ENCODE peak calls at places on chromosomes 2 and 18, in ten cellular contexts. I, H, A, Y, P, D, T, J, U and Z are unnamed samples.

GRCh38 chr2:59770651-59771050 is 782.8 kb downstream of the BCL11A start:
- DNase-seq in I (no peak), H (no peak), A (no peak), Y (no peak), P (no peak), D (no peak), T (no peak), J (no peak), U (no peak), Z (no peak)

GRCh38 chr2:96523659-96524481 is 12.7 kb upstream of the ARID5A start:
- DNase-seq in I (no peak), H (no peak), A (peak), Y (no peak), P (no peak), D (no peak), T (peak), J (no peak), U (no peak), Z (no peak)

GRCh38 chr2:18803141-18803540 is 213.8 kb upstream of the NT5C1B start:
- DNase-seq in I (no peak), H (no peak), A (no peak), Y (no peak), P (no peak), D (no peak), T (no peak), J (no peak), U (no peak), Z (no peak)

GRCh38 chr2:75564026-75564688 is 3.4 kb upstream of the EVA1A start:
- DNase-seq in I (no peak), H (no peak), A (no peak), Y (no peak), P (no peak), D (no peak), T (no peak), J (no peak), U (no peak), Z (no peak)

GRCh38 chr18:46152436-46152807 is 48.2 kb downstream of the HAUS1 start:
- DNase-seq in I (peak), H (peak), A (peak), Y (no peak), P (peak), D (no peak), T (no peak), J (no peak), U (no peak), Z (no peak)

GRCh38 chr2:121810959-121811853 is 55.8 kb downstream of the TSN start:
- DNase-seq in I (peak), H (peak), A (peak), Y (peak), P (peak), D (peak), T (peak), J (no peak), U (peak), Z (no peak)

GRCh38 chr2:120828066-120828465 is 92.4 kb downstream of the GLI2 start:
- DNase-seq in I (no peak), H (no peak), A (no peak), Y (no peak), P (no peak), D (no peak), T (no peak), J (no peak), U (no peak), Z (no peak)

GRCh38 chr2:113282747-113283533 is 4.2 kb upstream of the PAX8 start:
- DNase-seq in I (no peak), H (no peak), A (peak), Y (peak), P (peak), D (peak), T (peak), J (no peak), U (no peak), Z (no peak)

GRCh38 chr2:219272351-219272750 is 6.8 kb upstream of the DNAJB2 start:
- DNase-seq in I (no peak), H (no peak), A (no peak), Y (no peak), P (no peak), D (no peak), T (no peak), J (no peak), U (no peak), Z (no peak)

GRCh38 chr2:155364766-155365165 is 666.3 kb downstream of the KCNJ3 start:
- DNase-seq in I (no peak), H (no peak), A (no peak), Y (no peak), P (no peak), D (no peak), T (no peak), J (no peak), U (no peak), Z (no peak)

GRCh38 chr18:12449040-12449814 is 41.5 kb downstream of the PRELID3A start:
- DNase-seq in I (no peak), H (no peak), A (no peak), Y (no peak), P (no peak), D (no peak), T (no peak), J (no peak), U (no peak), Z (no peak)

GRCh38 chr2:30252723-30253688 is 21.7 kb downstream of the LBH start:
- DNase-seq in I (peak), H (peak), A (peak), Y (peak), P (peak), D (no peak), T (peak), J (no peak), U (no peak), Z (no peak)

GRCh38 chr2:207975910-207976309 is 49.4 kb downstream of the PLEKHM3 start:
- DNase-seq in I (no peak), H (no peak), A (peak), Y (no peak), P (no peak), D (no peak), T (no peak), J (no peak), U (no peak), Z (no peak)

GRCh38 chr2:217326238-217327022 is 466.6 kb upstream of the TNP1 start:
- DNase-seq in I (no peak), H (no peak), A (no peak), Y (no peak), P (no peak), D (no peak), T (no peak), J (no peak), U (no peak), Z (no peak)

GRCh38 chr2:47554311-47554905 is 151.5 kb downstream of the MSH2 start:
- DNase-seq in I (no peak), H (no peak), A (no peak), Y (no peak), P (no peak), D (no peak), T (peak), J (no peak), U (no peak), Z (no peak)

GRCh38 chr18:3649559-3650426 is 199.8 kb downstream of the TGIF1 start:
- DNase-seq in I (no peak), H (peak), A (peak), Y (no peak), P (no peak), D (no peak), T (peak), J (no peak), U (no peak), Z (no peak)

GRCh38 chr18:76824754-76825153 is 2.4 kb downstream of the ZNF236 start:
- DNase-seq in I (no peak), H (no peak), A (no peak), Y (no peak), P (no peak), D (no peak), T (no peak), J (no peak), U (no peak), Z (no peak)

GRCh38 chr2:129606496-129607270 is 372.8 kb upstream of the RAB6C start:
- DNase-seq in I (no peak), H (no peak), A (no peak), Y (no peak), P (no peak), D (no peak), T (peak), J (no peak), U (no peak), Z (no peak)

GRCh38 chr2:219125225-219125885 is 35.3 kb downstream of the NHEJ1 start:
- DNase-seq in I (no peak), H (peak), A (peak), Y (peak), P (peak), D (peak), T (no peak), J (no peak), U (peak), Z (no peak)

GRCh38 chr18:36212978-36213303 is 25.6 kb downstream of the MOCOS start:
- DNase-seq in I (no peak), H (no peak), A (no peak), Y (no peak), P (no peak), D (no peak), T (no peak), J (no peak), U (peak), Z (no peak)

GRCh38 chr2:159922563-159922962 is 124.6 kb upstream of the CD302 start:
- DNase-seq in I (no peak), H (no peak), A (peak), Y (no peak), P (no peak), D (no peak), T (no peak), J (no peak), U (no peak), Z (no peak)

GRCh38 chr2:235264121-235264493 is 229.7 kb upstream of the AGAP1 start:
- DNase-seq in I (no peak), H (no peak), A (no peak), Y (no peak), P (no peak), D (no peak), T (no peak), J (no peak), U (no peak), Z (no peak)

GRCh38 chr2:240814280-240814679 is 5.7 kb downstream of the KIF1A start:
- DNase-seq in I (no peak), H (no peak), A (no peak), Y (no peak), P (no peak), D (no peak), T (peak), J (no peak), U (no peak), Z (no peak)

GRCh38 chr2:33068261-33068660 is 121.5 kb downstream of the LTBP1 start:
- DNase-seq in I (no peak), H (peak), A (peak), Y (no peak), P (no peak), D (no peak), T (no peak), J (no peak), U (no peak), Z (no peak)

GRCh38 chr2:180604077-180604476 is 376.3 kb upstream of the UBE2E3 start:
- DNase-seq in I (no peak), H (peak), A (peak), Y (peak), P (no peak), D (no peak), T (peak), J (no peak), U (no peak), Z (no peak)

GRCh38 chr2:10019174-10019971 is 24.0 kb upstream of the KLF11 start:
- DNase-seq in I (no peak), H (no peak), A (no peak), Y (no peak), P (no peak), D (no peak), T (no peak), J (no peak), U (no peak), Z (no peak)

GRCh38 chr2:176637134-176637496 is 367.9 kb downstream of the MTX2 start:
- DNase-seq in I (no peak), H (no peak), A (no peak), Y (no peak), P (no peak), D (no peak), T (no peak), J (no peak), U (no peak), Z (no peak)

GRCh38 chr2:189143930-189144329 is 35.6 kb downstream of the COL5A2 start:
- DNase-seq in I (no peak), H (peak), A (peak), Y (no peak), P (no peak), D (no peak), T (no peak), J (no peak), U (no peak), Z (no peak)

GRCh38 chr2:189175869-189176431 is 3.6 kb downstream of the COL5A2 start:
- DNase-seq in I (no peak), H (peak), A (no peak), Y (no peak), P (no peak), D (no peak), T (no peak), J (no peak), U (no peak), Z (no peak)

GRCh38 chr2:181574321-181574720 is 82.6 kb downstream of the CERKL start:
- DNase-seq in I (no peak), H (no peak), A (no peak), Y (no peak), P (no peak), D (no peak), T (peak), J (no peak), U (no peak), Z (no peak)

GRCh38 chr2:45009303-45009927 is at the start of gene SIX2:
- DNase-seq in I (peak), H (peak), A (peak), Y (peak), P (peak), D (no peak), T (peak), J (peak), U (peak), Z (peak)
- H3K4me3 ChIP-seq in I (peak), H (peak), A (peak), Y (peak), P (peak), D (peak), T (peak), J (peak), U (peak), Z (peak)

GRCh38 chr2:53035153-53035552 is 732.5 kb upstream of the CHAC2 start:
- DNase-seq in I (no peak), H (no peak), A (no peak), Y (no peak), P (no peak), D (no peak), T (no peak), J (no peak), U (no peak), Z (no peak)

GRCh38 chr2:53036196-53036595 is 731.4 kb upstream of the CHAC2 start:
- DNase-seq in I (no peak), H (no peak), A (peak), Y (no peak), P (no peak), D (no peak), T (no peak), J (no peak), U (no peak), Z (peak)

DNA sequence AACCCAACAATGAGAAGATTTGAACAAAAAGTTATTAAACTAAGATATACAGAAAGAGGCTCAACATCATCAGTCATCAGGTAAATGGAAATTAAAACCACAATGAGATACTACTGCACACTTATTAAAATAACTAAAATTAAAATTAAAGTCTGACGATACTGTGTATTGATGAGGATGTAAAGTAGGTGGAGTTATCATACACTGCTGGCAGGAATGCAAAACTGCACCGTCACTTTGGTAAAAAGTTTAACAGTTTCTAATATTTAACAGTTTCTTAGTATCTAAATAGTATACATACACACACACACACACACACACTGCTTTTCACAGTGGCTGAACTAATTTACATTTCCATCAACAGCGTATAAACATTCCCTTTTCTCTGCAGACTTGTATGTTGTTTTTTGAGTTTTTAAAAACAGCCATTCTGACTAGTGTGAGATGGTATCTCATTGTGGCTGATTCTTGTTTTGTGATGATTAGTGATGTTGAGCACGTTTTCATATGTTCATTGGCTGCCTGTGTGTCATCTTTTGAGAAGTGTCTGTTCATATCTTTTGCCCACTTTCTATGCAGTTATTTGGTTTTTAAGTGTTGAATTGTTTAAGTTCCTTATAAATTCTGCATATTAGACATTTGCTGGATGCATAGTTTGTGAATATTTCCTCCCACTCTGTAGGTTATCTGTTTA is 726.9 kb upstream of the CHAC2 start:
- DNase-seq in I (no peak), H (no peak), A (no peak), Y (no peak), P (no peak), D (no peak), T (no peak), J (no peak), U (no peak), Z (no peak)
- TF ChIP-seq CTCF in I (no peak), H (no peak), A (peak), Y (no peak), P (no peak), D (no peak), T (peak), J (no peak), U (no peak), Z (no peak)

GRCh38 chr18:9860682-9861081 is 25.1 kb upstream of the TXNDC2 start:
- DNase-seq in I (no peak), H (no peak), A (no peak), Y (no peak), P (no peak), D (no peak), T (no peak), J (no peak), U (no peak), Z (no peak)
- H3K4me3 ChIP-seq in I (no peak), H (no peak), A (no peak), Y (no peak), P (no peak), D (no peak), T (no peak), J (no peak), U (no peak), Z (no peak)

DNA sequence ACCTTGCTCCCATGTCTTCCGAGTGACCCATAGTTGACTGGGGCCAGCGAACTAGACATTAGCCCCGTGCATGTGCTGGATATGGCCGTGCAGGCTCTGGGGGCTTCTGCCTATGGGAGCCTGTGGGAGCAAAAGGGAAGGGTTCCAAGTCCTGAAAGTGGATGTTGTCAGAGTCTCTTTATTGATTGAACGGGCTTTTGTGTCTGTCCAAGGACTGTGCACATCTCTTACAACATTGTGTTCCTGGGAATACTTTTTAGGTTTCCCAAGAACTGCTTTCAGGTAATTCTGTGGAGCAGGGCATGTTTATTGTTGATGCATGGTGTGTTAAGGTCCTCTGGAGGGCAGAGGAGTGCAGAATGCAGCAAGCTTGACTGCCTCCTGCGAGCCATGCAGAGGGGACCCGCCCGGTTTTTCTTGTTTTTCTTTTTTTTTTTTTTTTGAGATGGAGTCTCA is 5.0 kb downstream of the RNF144A start:
- DNase-seq in I (no peak), H (no peak), A (no peak), Y (no peak), P (no peak), D (no peak), T (no peak), J (no peak), U (no peak), Z (no peak)
- TF ChIP-seq CTCF in I (no peak), H (no peak), A (no peak), Y (no peak), P (no peak), D (no peak), T (peak), J (no peak), U (no peak), Z (no peak)

DNA sequence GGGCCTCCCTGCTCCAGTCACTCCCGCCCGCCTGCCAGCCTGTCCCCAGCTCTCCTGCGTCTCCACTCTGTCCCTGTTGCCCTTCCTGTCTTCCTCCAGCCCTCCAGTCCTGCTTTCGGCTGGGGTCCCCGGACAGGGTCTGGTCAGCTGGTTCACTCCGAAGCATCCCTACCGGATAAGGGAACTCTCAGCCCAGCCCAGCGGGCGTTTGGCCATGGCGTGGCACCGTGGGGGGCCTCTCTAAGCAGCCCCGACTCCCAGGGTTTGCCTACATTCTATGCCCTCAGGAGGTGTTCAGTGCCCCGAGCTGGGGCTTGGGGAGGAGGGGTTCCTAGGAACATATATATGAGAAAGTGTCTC is 183.0 kb upstream of the HAAO start:
- DNase-seq in I (no peak), H (no peak), A (no peak), Y (no peak), P (peak), D (no peak), T (no peak), J (no peak), U (no peak), Z (no peak)
- H3K4me3 ChIP-seq in I (peak), H (peak), A (peak), Y (no peak), P (peak), D (peak), T (no peak), J (peak), U (peak), Z (peak)